ENCODE peak calls at places on chromosomes 13 and 19, in ten cellular contexts. Z, O, Q, L, W, K, I, V, T and B are unnamed samples. For H3K4me1, the result is how much of the 10 kb centered on the place peaks cover.

GRCh38 chr19:11577451-11578341 is at the start of gene ACP5:
- DNase-seq in O (no peak), T (no peak), I (no peak), Q (no peak), K (no peak), Z (peak), L (no peak), W (no peak), V (peak), B (peak)

GRCh38 chr13:97367427-97367826 is 66.5 kb upstream of the RAP2A start:
- DNase-seq in T (no peak), L (no peak), O (no peak), W (peak), K (no peak), V (no peak), Q (no peak), Z (no peak), I (no peak), B (no peak)

GRCh38 chr13:75830842-75831241 is 194.7 kb downstream of the LMO7 start:
- DNase-seq in W (no peak), Z (no peak), I (no peak), K (no peak), O (no peak), L (no peak), T (no peak), Q (no peak), V (no peak), B (no peak)

GRCh38 chr13:104011505-104012270 is 945.5 kb upstream of the SLC10A2 start:
- DNase-seq in Q (peak), T (no peak), Z (no peak), O (no peak), W (peak), L (peak), K (no peak), V (no peak), I (no peak), B (no peak)

GRCh38 chr13:113453962-113454361 is 674 bp upstream of the ADPRHL1 start:
- DNase-seq in O (no peak), I (no peak), L (no peak), V (no peak), W (no peak), K (no peak), Z (no peak), Q (no peak), T (no peak), B (no peak)

GRCh38 chr19:4456843-4457653 is 546 bp downstream of the UBXN6 start:
- DNase-seq in O (peak), I (peak), W (peak), K (peak), V (peak), Z (peak), Q (no peak), T (peak), L (peak), B (peak)

GRCh38 chr13:52348983-52349780 is 56.8 kb downstream of the THSD1 start:
- DNase-seq in Q (no peak), V (no peak), L (no peak), I (no peak), T (no peak), K (peak), O (no peak), W (no peak), Z (no peak), B (no peak)

GRCh38 chr19:5844456-5845433 is 5.2 kb upstream of the FUT6 start:
- DNase-seq in Z (no peak), T (no peak), Q (no peak), K (no peak), W (no peak), L (no peak), V (no peak), O (no peak), I (no peak), B (no peak)

GRCh38 chr13:57631607-57632275 is at the start of gene PCDH17:
- DNase-seq in Q (peak), Z (peak), O (peak), V (no peak), T (peak), K (no peak), W (no peak), L (peak), I (peak), B (peak)

GRCh38 chr19:55165952-55166529 is 372 bp downstream of the DNAAF3 start:
- DNase-seq in Q (peak), V (no peak), Z (peak), T (peak), K (peak), W (peak), L (peak), O (peak), I (peak), B (peak)

GRCh38 chr19:48540110-48540509 is 11.9 kb upstream of the SULT2B1 start:
- DNase-seq in T (no peak), O (no peak), V (no peak), W (no peak), L (no peak), K (no peak), Q (no peak), Z (no peak), I (no peak), B (no peak)

GRCh38 chr13:72199640-72200039 is 332.6 kb upstream of the DACH1 start:
- DNase-seq in V (no peak), L (no peak), Q (no peak), K (no peak), T (no peak), W (no peak), I (no peak), O (no peak), Z (no peak), B (no peak)

GRCh38 chr13:96540656-96541055 is 450.7 kb downstream of the HS6ST3 start:
- DNase-seq in W (no peak), O (no peak), L (no peak), V (no peak), Z (no peak), Q (no peak), I (no peak), K (no peak), T (no peak), B (no peak)

GRCh38 chr19:16435238-16435911 is 36.4 kb downstream of the EPS15L1 start:
- DNase-seq in Q (peak), K (no peak), V (no peak), O (peak), T (peak), W (no peak), L (no peak), Z (no peak), I (peak), B (no peak)

GRCh38 chr19:18280247-18281081 is 958 bp downstream of the JUND start:
- DNase-seq in V (peak), Q (peak), K (peak), O (peak), I (peak), L (peak), Z (peak), W (peak), T (peak), B (peak)

GRCh38 chr19:4980087-4980486 is 11.2 kb downstream of the KDM4B start:
- DNase-seq in W (no peak), T (no peak), K (no peak), Q (no peak), O (no peak), V (no peak), I (no peak), L (no peak), Z (no peak), B (no peak)

GRCh38 chr19:54534156-54534555 is 31.5 kb downstream of the LAIR2 start:
- DNase-seq in O (no peak), Q (no peak), W (no peak), T (no peak), L (no peak), I (no peak), K (no peak), Z (no peak), V (no peak), B (no peak)

DNA sequence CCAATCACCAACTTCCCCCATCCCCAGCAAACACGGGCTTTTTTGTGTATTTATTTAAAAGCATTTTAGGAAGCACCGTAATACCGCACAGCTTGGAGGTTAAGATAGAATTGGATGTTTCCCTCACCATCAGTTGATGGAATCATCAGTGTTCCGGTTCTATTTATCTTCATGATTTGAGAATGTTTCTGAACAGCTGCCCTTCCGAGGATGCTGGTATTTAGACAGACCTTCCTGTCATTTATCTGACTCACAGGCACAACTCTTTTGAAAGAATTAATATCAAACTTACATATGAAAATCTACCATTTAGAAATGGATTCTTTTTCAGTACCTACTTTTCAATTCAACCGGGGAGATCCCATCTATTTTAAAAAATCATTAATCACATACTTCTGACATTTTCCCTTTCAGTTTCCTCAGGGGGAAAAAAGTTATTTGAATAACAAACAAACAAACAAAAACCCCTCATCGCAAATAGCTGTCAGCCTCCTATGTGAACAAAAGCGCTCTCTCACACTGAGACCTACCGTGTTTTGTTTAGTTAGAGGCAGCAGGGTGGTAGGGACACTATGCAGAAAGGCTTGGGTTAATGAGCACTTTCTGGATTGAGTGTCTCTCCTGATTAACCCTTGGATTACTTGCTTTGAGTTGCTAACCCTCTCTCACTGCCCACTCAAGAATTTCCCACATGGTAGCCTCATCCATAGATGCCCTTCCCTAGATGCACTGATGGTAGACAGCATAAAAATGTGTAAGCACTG is 189.3 kb downstream of the TM9SF2 start:
- DNase-seq in O (no peak), Q (no peak), I (no peak), T (no peak), L (no peak), V (no peak), K (no peak), Z (no peak), W (no peak), B (no peak)
- H3K4me1 ChIP-seq in O (under half), Q (under half), I (under half), T (under half), L (under half), V (under half), K (under half), Z (under half), W (under half), B (under half)

GRCh38 chr19:34580408-34580807 is 96.6 kb downstream of the SCGB2B2 start:
- DNase-seq in T (no peak), W (no peak), Z (no peak), O (no peak), K (no peak), L (no peak), V (no peak), Q (no peak), I (no peak), B (no peak)
- TF ChIP-seq CTCF in T (no peak), W (no peak), Z (no peak), O (no peak), K (no peak), L (no peak), V (no peak), Q (no peak), I (no peak), B (no peak)

GRCh38 chr13:37870895-37871550 is 1.5 kb upstream of the TRPC4 start:
- DNase-seq in I (no peak), O (no peak), Z (peak), T (no peak), W (peak), Q (no peak), L (no peak), K (no peak), V (no peak), B (no peak)
- H3K27ac ChIP-seq in I (no peak), O (no peak), Z (no peak), T (no peak), W (no peak), Q (no peak), L (no peak), K (no peak), V (no peak), B (no peak)

DNA sequence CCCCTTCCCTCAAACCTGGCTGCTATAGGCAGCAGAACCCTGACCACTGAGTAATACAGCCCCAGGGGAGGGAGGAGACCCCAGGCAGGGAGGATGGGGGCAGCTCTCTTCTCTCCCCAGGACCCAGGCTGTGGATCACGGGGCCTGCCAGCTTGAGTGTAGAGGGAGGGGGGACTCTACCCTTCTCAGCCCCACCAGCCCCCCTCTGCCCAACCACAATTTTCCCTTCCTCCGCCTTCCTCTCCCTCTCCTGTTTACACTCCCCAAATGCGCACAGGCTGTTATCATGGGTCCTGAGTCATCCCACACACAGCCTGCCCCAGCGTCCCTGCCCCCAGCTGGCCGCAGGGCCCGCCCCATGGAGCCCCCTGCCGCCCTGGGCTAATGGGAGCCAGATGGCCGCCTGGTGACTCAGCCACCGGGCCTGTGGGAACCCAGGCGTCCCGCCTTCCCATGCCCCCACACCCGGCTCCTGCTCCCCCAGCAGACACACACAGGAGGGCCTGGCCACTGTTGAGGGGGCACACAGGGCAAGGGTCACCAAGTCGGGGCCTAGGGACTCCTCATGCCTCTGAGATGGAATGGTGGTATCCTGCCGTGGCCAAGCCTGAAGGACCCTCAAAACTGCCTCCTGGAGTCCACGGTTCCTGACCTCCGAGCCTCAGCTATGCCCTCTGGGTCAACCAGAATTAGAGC is 13.6 kb downstream of the CCDC97 start:
- DNase-seq in Q (peak), V (no peak), I (peak), T (peak), Z (no peak), W (peak), L (peak), O (no peak), K (peak), B (no peak)
- H3K4me1 ChIP-seq in Q (under half), V (half or more), I (half or more), T (half or more), Z (under half), W (under half), L (half or more), O (half or more), K (half or more), B (half or more)

GRCh38 chr13:78993792-78994191 is 334.8 kb upstream of the OBI1 start:
- DNase-seq in T (no peak), Q (no peak), V (no peak), L (no peak), I (no peak), O (no peak), Z (no peak), K (no peak), W (no peak), B (no peak)

GRCh38 chr13:79003989-79004550 is 345.1 kb upstream of the OBI1 start:
- DNase-seq in T (no peak), Q (no peak), K (no peak), W (no peak), I (no peak), L (no peak), Z (no peak), V (no peak), O (no peak), B (no peak)

GRCh38 chr13:78999494-78999893 is 340.5 kb upstream of the OBI1 start:
- DNase-seq in I (no peak), L (no peak), W (no peak), T (no peak), Q (no peak), K (no peak), Z (no peak), V (no peak), O (no peak), B (no peak)

GRCh38 chr13:78998736-78999135 is 339.8 kb upstream of the OBI1 start:
- DNase-seq in K (no peak), W (no peak), L (no peak), Z (no peak), Q (no peak), I (no peak), T (no peak), O (no peak), V (no peak), B (no peak)

DNA sequence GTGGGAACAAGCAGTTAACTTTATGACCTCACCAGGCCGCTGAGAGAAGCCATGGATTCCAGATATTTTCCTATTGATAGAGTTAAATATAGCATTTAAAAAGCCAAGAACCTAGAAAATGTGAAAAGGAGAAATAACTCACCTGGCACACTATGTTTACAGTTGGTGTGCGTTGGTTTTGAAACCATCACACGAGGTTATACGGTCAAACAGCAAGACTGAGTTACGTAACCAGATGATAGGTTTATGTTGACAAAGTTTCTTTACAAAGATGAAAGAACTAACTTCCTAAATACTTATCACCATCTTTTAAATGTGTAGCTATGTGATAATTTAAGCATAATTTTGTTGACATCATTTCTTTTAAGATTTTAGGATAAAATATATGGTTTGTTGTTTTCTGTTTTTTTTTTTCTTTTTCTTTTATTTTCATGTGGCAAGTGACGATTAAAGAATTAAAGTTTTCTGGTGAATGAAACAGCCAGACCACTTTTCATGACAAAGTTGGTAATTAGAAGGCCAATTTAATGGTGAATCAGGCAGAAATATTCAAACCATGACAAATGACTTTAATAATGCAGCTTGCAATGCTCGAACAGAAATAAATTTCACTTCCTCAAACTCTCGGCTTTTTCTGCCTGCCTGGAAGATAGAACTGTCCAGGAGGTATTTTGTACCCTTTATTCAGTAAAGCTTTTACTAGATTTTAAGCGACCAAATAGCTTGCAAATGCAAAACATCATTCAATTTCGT is 339.1 kb upstream of the OBI1 start:
- DNase-seq in T (no peak), V (no peak), I (no peak), K (no peak), W (no peak), O (no peak), L (no peak), Z (no peak), Q (no peak), B (no peak)
- TF ChIP-seq CTCF in T (no peak), V (no peak), I (no peak), K (no peak), W (no peak), O (no peak), L (no peak), Z (no peak), Q (no peak), B (no peak)

GRCh38 chr19:9838324-9838723 is 3.2 kb downstream of the PIN1 start:
- DNase-seq in L (no peak), W (no peak), Q (no peak), T (no peak), V (no peak), I (no peak), O (no peak), K (no peak), Z (no peak), B (no peak)

GRCh38 chr19:9834302-9834725 is 804 bp upstream of the PIN1 start:
- DNase-seq in I (no peak), O (no peak), K (no peak), W (no peak), T (no peak), Z (no peak), L (no peak), Q (no peak), V (no peak), B (no peak)

GRCh38 chr19:9835507-9835949 is 410 bp downstream of the PIN1 start:
- DNase-seq in T (peak), L (no peak), Q (no peak), Z (no peak), K (no peak), V (no peak), O (no peak), I (no peak), W (no peak), B (no peak)

GRCh38 chr19:9836021-9836420 is 903 bp downstream of the PIN1 start:
- DNase-seq in O (no peak), T (no peak), L (no peak), Z (no peak), V (no peak), W (no peak), K (no peak), Q (no peak), I (no peak), B (no peak)

GRCh38 chr19:9834726-9835506 is at the start of gene PIN1:
- DNase-seq in V (peak), Z (peak), T (peak), K (peak), L (peak), Q (peak), O (peak), W (peak), I (peak), B (peak)
- H3K27ac ChIP-seq in V (peak), Z (peak), T (peak), K (peak), L (peak), Q (peak), O (peak), W (peak), I (peak), B (peak)

GRCh38 chr13:106525865-106526264 is 9.6 kb downstream of the EFNB2 start:
- DNase-seq in V (no peak), W (peak), Q (no peak), Z (no peak), K (no peak), L (no peak), T (no peak), I (no peak), O (no peak), B (no peak)
- H3K4me1 ChIP-seq in V (half or more), W (under half), Q (under half), Z (under half), K (under half), L (under half), T (half or more), I (under half), O (under half), B (under half)

GRCh38 chr19:41691268-41691970 is 3.3 kb upstream of the CEACAM7 start:
- DNase-seq in K (peak), V (no peak), I (no peak), O (no peak), Z (peak), W (peak), Q (peak), T (peak), L (peak), B (no peak)
- TF ChIP-seq CTCF in K (peak), V (peak), I (peak), O (peak), Z (peak), W (peak), Q (peak), T (peak), L (peak), B (no peak)